ENCODE peak calls at places on chromosome 10, in nine cellular contexts. I is prostate gland, Z is IMR-90, G is body of pancreas, L is GM12878, T is stomach, R is adrenal gland, N is uterus, X is esophagus squamous epithelium. U is an unnamed sample.

GRCh38 chr10:92834981-92835380 is 13.3 kb upstream of the EXOC6 start:
- DNase-seq in I (no peak), Z (peak; percentile 73), G (no peak), L (no peak), T (no peak), R (no peak), N (no peak), X (no peak), U (no peak)

GRCh38 chr10:117339569-117339968 is 35.7 kb downstream of the PDZD8 start:
- DNase-seq in I (no peak), Z (peak; percentile 59), G (no peak), L (no peak), T (no peak), R (peak; percentile 19), N (no peak), X (no peak), U (no peak)

GRCh38 chr10:4607681-4608080 is 218.3 kb upstream of the AKR1E2 start:
- DNase-seq in I (no peak), Z (no peak), G (no peak), L (no peak), T (no peak), R (no peak), N (no peak), X (no peak), U (peak; percentile 14)

GRCh38 chr10:78739411-78740053 is 329.2 kb upstream of the ZMIZ1 start:
- DNase-seq in I (no peak), Z (no peak), G (no peak), L (no peak), T (no peak), R (no peak), N (no peak), X (no peak), U (no peak)

GRCh38 chr10:1128649-1129048 is 72.5 kb downstream of the WDR37 start:
- DNase-seq in I (no peak), Z (no peak), G (no peak), L (no peak), T (no peak), R (no peak), N (no peak), X (no peak), U (no peak)

GRCh38 chr10:118698421-118698820 is 56.3 kb downstream of the CACUL1 start:
- DNase-seq in I (no peak), Z (peak; percentile 72), G (peak; percentile 22), L (peak; percentile 80), T (peak; percentile 36), R (peak; percentile 14), N (no peak), X (no peak), U (no peak)

GRCh38 chr10:16891375-16892313 is 74.4 kb upstream of the RSU1 start:
- DNase-seq in I (no peak), Z (peak; percentile 82), G (peak; percentile 34), L (no peak), T (peak; percentile 29), R (peak; percentile 61), N (peak; percentile 69), X (no peak), U (peak; percentile 33)

GRCh38 chr10:94036664-94037033 is 42.9 kb downstream of the PLCE1 start:
- DNase-seq in I (no peak), Z (no peak), G (no peak), L (no peak), T (no peak), R (no peak), N (no peak), X (no peak), U (peak; percentile 46)

GRCh38 chr10:3757250-3757637 is 27.8 kb downstream of the KLF6 start:
- DNase-seq in I (no peak), Z (no peak), G (no peak), L (no peak), T (no peak), R (no peak), N (no peak), X (no peak), U (no peak)

GRCh38 chr10:24617771-24618396 is 105.8 kb downstream of the ARHGAP21 start:
- DNase-seq in I (peak; percentile 7), Z (peak; percentile 31), G (peak; percentile 54), L (no peak), T (peak; percentile 68), R (peak; percentile 60), N (peak; percentile 26), X (no peak), U (peak; percentile 37)

GRCh38 chr10:58064714-58065528 is 202.8 kb downstream of the IPMK start:
- DNase-seq in I (no peak), Z (peak; percentile 58), G (no peak), L (no peak), T (no peak), R (peak; percentile 32), N (no peak), X (no peak), U (no peak)

GRCh38 chr10:116385994-116386809 is 41.4 kb upstream of the PNLIPRP3 start:
- DNase-seq in I (no peak), Z (peak; percentile 26), G (no peak), L (no peak), T (no peak), R (peak; percentile 10), N (no peak), X (no peak), U (no peak)

GRCh38 chr10:103855424-103855823 is at the start of gene SH3PXD2A:
- DNase-seq in I (peak; percentile 46), Z (no peak), G (peak; percentile 48), L (no peak), T (no peak), R (no peak), N (peak; percentile 52), X (no peak), U (no peak)
- TF ChIP-seq POLR2A in I (peak; percentile 51), Z (no peak), G (no peak), L (no peak), T (no peak), R (no peak), N (peak; percentile 31), X (no peak), U (peak; percentile 16)

GRCh38 chr10:112442063-112442462 is 4.7 kb downstream of the ZDHHC6 start:
- DNase-seq in I (no peak), Z (no peak), G (no peak), L (no peak), T (no peak), R (no peak), N (no peak), X (no peak), U (no peak)

GRCh38 chr10:112446055-112446854 is 459 bp downstream of the ZDHHC6 start:
- DNase-seq in I (no peak), Z (peak; percentile 23), G (no peak), L (no peak), T (no peak), R (no peak), N (no peak), X (no peak), U (peak; percentile 1)

GRCh38 chr10:112446855-112447691 is at the start of the genes VTI1A and ZDHHC6:
- DNase-seq in I (peak; percentile 71), Z (peak; percentile 84), G (peak; percentile 79), L (peak; percentile 37), T (peak; percentile 85), R (peak; percentile 87), N (peak; percentile 82), X (peak; percentile 6), U (peak; percentile 80)

DNA sequence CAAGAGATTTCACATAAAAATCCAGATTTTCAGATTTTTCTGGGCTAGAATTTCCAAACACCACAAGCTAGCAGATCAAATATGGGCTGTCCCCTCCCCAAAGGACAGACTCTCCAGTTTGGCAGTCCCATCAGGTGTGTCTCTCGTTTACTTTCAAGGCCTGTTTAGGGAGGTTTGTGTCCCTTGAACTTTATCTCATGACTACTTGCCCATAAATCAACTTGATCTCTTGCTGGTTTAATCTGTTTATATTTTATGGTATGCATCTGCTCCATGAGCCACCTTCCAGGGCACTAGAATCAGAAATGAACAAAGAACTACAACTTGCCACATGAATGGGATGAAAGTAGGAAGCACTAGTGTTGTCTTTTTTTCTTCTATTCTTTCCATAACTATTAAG is 5.2 kb downstream of the ZDHHC6 start:
- DNase-seq in I (no peak), Z (no peak), G (no peak), L (no peak), T (no peak), R (no peak), N (no peak), X (no peak), U (no peak)
- H3K36me3 ChIP-seq in I (peaks cover 3% of the 10 kb centered on the region), Z (peaks cover 13% of the 10 kb centered on the region), G (no peaks in the 10 kb centered on the region), L (peaks cover 22% of the 10 kb centered on the region), T (peaks cover 84% of the 10 kb centered on the region), R (no peaks in the 10 kb centered on the region), N (no peaks in the 10 kb centered on the region), X (peaks cover 11% of the 10 kb centered on the region), U (peaks cover 16% of the 10 kb centered on the region)

GRCh38 chr10:75646931-75647330 is 215.5 kb downstream of the LRMDA start:
- DNase-seq in I (no peak), Z (no peak), G (no peak), L (no peak), T (no peak), R (no peak), N (no peak), X (no peak), U (no peak)

GRCh38 chr10:75647675-75648074 is 216.3 kb downstream of the LRMDA start:
- DNase-seq in I (no peak), Z (no peak), G (no peak), L (no peak), T (no peak), R (no peak), N (no peak), X (no peak), U (no peak)

GRCh38 chr10:75646218-75646915 is 214.9 kb downstream of the LRMDA start:
- DNase-seq in I (no peak), Z (no peak), G (no peak), L (no peak), T (no peak), R (no peak), N (no peak), X (no peak), U (no peak)

GRCh38 chr10:75643944-75644820 is 212.8 kb downstream of the LRMDA start:
- DNase-seq in I (no peak), Z (no peak), G (no peak), L (no peak), T (no peak), R (no peak), N (no peak), X (no peak), U (no peak)

DNA sequence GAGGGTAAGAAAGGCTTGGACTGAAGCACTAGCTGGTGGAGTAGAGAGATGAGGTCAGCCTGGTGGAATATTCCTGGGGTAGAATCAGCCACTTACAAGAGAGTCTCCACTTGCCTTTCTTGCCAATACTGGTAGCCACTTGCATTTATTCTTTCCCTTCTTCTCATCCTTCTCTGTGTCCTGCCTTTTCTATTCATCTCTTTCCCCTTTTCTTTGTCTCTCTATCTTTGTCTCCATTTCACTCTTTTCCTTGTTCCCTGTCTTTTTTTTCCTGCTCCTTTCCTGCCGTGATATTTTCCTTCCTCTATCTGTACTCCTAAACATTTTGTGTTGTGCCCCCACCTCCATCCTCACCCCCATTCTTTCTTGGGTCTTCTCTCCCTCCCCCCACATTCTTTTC is 214.3 kb downstream of the LRMDA start:
- DNase-seq in I (no peak), Z (no peak), G (no peak), L (no peak), T (no peak), R (no peak), N (no peak), X (no peak), U (no peak)
- TF ChIP-seq POLR2A in I (no peak), Z (no peak), G (no peak), L (no peak), T (no peak), R (no peak), N (no peak), X (no peak), U (no peak)

DNA sequence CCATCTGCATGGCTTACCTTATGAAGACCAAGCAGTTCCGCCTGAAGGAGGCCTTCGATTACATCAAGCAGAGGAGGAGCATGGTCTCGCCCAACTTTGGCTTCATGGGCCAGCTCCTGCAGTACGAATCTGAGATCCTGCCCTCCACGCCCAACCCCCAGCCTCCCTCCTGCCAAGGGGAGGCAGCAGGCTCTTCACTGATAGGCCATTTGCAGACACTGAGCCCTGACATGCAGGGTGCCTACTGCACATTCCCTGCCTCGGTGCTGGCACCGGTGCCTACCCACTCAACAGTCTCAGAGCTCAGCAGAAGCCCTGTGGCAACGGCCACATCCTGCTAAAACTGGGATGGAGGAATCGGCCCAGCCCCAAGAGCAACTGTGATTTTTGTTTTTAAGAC is 12.4 kb downstream of the DUSP5 start:
- DNase-seq in I (no peak), Z (no peak), G (no peak), L (no peak), T (no peak), R (no peak), N (no peak), X (no peak), U (no peak)
- H3K36me3 ChIP-seq in I (no peaks in the 10 kb centered on the region), Z (peaks cover 61% of the 10 kb centered on the region), G (no peaks in the 10 kb centered on the region), L (peaks cover 56% of the 10 kb centered on the region), T (peaks cover 26% of the 10 kb centered on the region), R (no peaks in the 10 kb centered on the region), N (no peaks in the 10 kb centered on the region), X (peaks cover 9% of the 10 kb centered on the region), U (peaks cover 19% of the 10 kb centered on the region)